ENCODE peak calls at places on chromosomes 11 and 22, in seven cellular contexts. H, I, N, K, D, P and Y are unnamed samples.

GRCh38 chr22:49462795-49463194 is 364.9 kb downstream of the BRD1 start:
- DNase-seq in H (no peak), I (no peak), N (no peak), K (no peak), D (no peak), P (no peak), Y (no peak)

GRCh38 chr22:38202437-38203089 is 769 bp downstream of the MAFF start:
- DNase-seq in H (peak; percentile 60), I (peak; percentile 70), N (peak; percentile 94), K (peak; percentile 90), D (peak; percentile 78), P (peak; percentile 80), Y (peak; percentile 85)

GRCh38 chr11:9820260-9820659 is 156.4 kb downstream of the SWAP70 start:
- DNase-seq in H (no peak), I (no peak), N (no peak), K (no peak), D (no peak), P (no peak), Y (no peak)

GRCh38 chr11:43927070-43927469 is 15.4 kb upstream of the C11orf96 start:
- DNase-seq in H (no peak), I (no peak), N (no peak), K (no peak), D (no peak), P (no peak), Y (no peak)

GRCh38 chr11:73324116-73324515 is 16.0 kb downstream of the ARHGEF17 start:
- DNase-seq in H (no peak), I (no peak), N (no peak), K (no peak), D (no peak), P (no peak), Y (no peak)

GRCh38 chr22:20495861-20496681 is 476 bp upstream of the KLHL22 start:
- DNase-seq in H (peak; percentile 92), I (peak; percentile 91), N (peak; percentile 95), K (peak; percentile 85), D (peak; percentile 94), P (peak; percentile 96), Y (peak; percentile 98)

GRCh38 chr22:49720279-49720959 is 107.3 kb downstream of the BRD1 start:
- DNase-seq in H (no peak), I (no peak), N (no peak), K (no peak), D (no peak), P (no peak), Y (peak; percentile 38)

GRCh38 chr11:103326070-103326794 is 217.0 kb downstream of the DYNC2H1 start:
- DNase-seq in H (no peak), I (peak; percentile 23), N (no peak), K (peak; percentile 61), D (peak; percentile 75), P (peak; percentile 48), Y (no peak)

GRCh38 chr11:63761870-63762661 is 6.5 kb downstream of the ZFTA start:
- DNase-seq in H (no peak), I (no peak), N (peak; percentile 64), K (no peak), D (peak; percentile 77), P (no peak), Y (no peak)

GRCh38 chr11:13073119-13073981 is 64.2 kb downstream of the RASSF10 start:
- DNase-seq in H (no peak), I (no peak), N (no peak), K (no peak), D (no peak), P (peak; percentile 85), Y (no peak)

GRCh38 chr11:75495749-75496641 is 29.7 kb downstream of the GDPD5 start:
- DNase-seq in H (no peak), I (no peak), N (no peak), K (no peak), D (no peak), P (no peak), Y (no peak)

GRCh38 chr22:49972163-49973017 is 11.8 kb downstream of the PIM3 start:
- DNase-seq in H (no peak), I (no peak), N (peak; percentile 67), K (no peak), D (peak; percentile 14), P (no peak), Y (peak; percentile 65)

GRCh38 chr11:78216021-78216420 is 27.3 kb downstream of the USP35 start:
- DNase-seq in H (no peak), I (no peak), N (no peak), K (no peak), D (no peak), P (no peak), Y (peak; percentile 16)

GRCh38 chr11:120027546-120028180 is 110.2 kb downstream of the TRIM29 start:
- DNase-seq in H (no peak), I (no peak), N (no peak), K (no peak), D (no peak), P (no peak), Y (no peak)

GRCh38 chr11:16739326-16739875 is 954 bp downstream of the C11orf58 start:
- DNase-seq in H (no peak), I (no peak), N (no peak), K (no peak), D (no peak), P (no peak), Y (no peak)

GRCh38 chr11:92870241-92870826 is 99.1 kb upstream of the MTNR1B start:
- DNase-seq in H (no peak), I (no peak), N (no peak), K (no peak), D (no peak), P (no peak), Y (no peak)

GRCh38 chr11:128715691-128716153 is 21.9 kb downstream of the FLI1 start:
- DNase-seq in H (no peak), I (no peak), N (no peak), K (no peak), D (no peak), P (no peak), Y (no peak)

GRCh38 chr11:125350206-125351044 is 145.6 kb downstream of the FEZ1 start:
- DNase-seq in H (no peak), I (no peak), N (no peak), K (no peak), D (no peak), P (no peak), Y (no peak)

GRCh38 chr22:31075961-31076360 is 5.2 kb upstream of the SMTN start:
- DNase-seq in H (no peak), I (no peak), N (peak; percentile 93), K (peak; percentile 85), D (no peak), P (no peak), Y (no peak)

GRCh38 chr11:69472766-69473519 is 8.5 kb upstream of the LINC01488 start:
- DNase-seq in H (no peak), I (no peak), N (no peak), K (no peak), D (no peak), P (no peak), Y (no peak)

GRCh38 chr11:9568854-9569587 is 4.4 kb upstream of the WEE1 start:
- DNase-seq in H (no peak), I (no peak), N (no peak), K (peak; percentile 83), D (peak; percentile 73), P (peak; percentile 74), Y (no peak)

GRCh38 chr11:94153320-94153719 is 24.7 kb downstream of the PANX1 start:
- DNase-seq in H (no peak), I (no peak), N (no peak), K (no peak), D (no peak), P (no peak), Y (no peak)

GRCh38 chr11:71484248-71485062 is 31.5 kb downstream of the NADSYN1 start:
- DNase-seq in H (no peak), I (no peak), N (peak; percentile 42), K (no peak), D (no peak), P (no peak), Y (peak; percentile 57)

GRCh38 chr11:46505741-46506485 is 87.9 kb downstream of the AMBRA1 start:
- DNase-seq in H (no peak), I (no peak), N (no peak), K (no peak), D (no peak), P (no peak), Y (no peak)

GRCh38 chr22:20741634-20742581 is 32.0 kb upstream of the SERPIND1 start:
- DNase-seq in H (peak; percentile 4), I (peak; percentile 5), N (no peak), K (peak; percentile 30), D (peak; percentile 68), P (peak; percentile 59), Y (peak; percentile 67)

GRCh38 chr11:133821776-133822175 is 23.5 kb downstream of the SPATA19 start:
- DNase-seq in H (no peak), I (peak; percentile 24), N (peak; percentile 67), K (peak; percentile 56), D (peak; percentile 79), P (peak; percentile 27), Y (no peak)

GRCh38 chr22:31155425-31155824 is 4.6 kb upstream of the RNF185 start:
- DNase-seq in H (no peak), I (no peak), N (no peak), K (no peak), D (no peak), P (no peak), Y (no peak)

GRCh38 chr11:75025561-75025960 is 36.8 kb downstream of the NEU3 start:
- DNase-seq in H (no peak), I (no peak), N (no peak), K (no peak), D (no peak), P (no peak), Y (no peak)

GRCh38 chr11:88739524-88739923 is 326.3 kb downstream of the GRM5 start:
- DNase-seq in H (no peak), I (no peak), N (no peak), K (no peak), D (no peak), P (no peak), Y (no peak)

GRCh38 chr11:128828350-128828749 is 38.7 kb downstream of the KCNJ1 start:
- DNase-seq in H (no peak), I (no peak), N (no peak), K (no peak), D (no peak), P (no peak), Y (no peak)

GRCh38 chr11:110524227-110524626 is 94.5 kb downstream of the FDX1 start:
- DNase-seq in H (no peak), I (no peak), N (no peak), K (no peak), D (no peak), P (no peak), Y (no peak)

GRCh38 chr11:99988105-99988907 is 698.8 kb upstream of the ARHGAP42 start:
- DNase-seq in H (no peak), I (no peak), N (no peak), K (no peak), D (no peak), P (no peak), Y (no peak)

GRCh38 chr11:44094260-44094868 is 1.1 kb upstream of the EXT2 start:
- DNase-seq in H (peak; percentile 74), I (peak; percentile 46), N (peak; percentile 90), K (peak; percentile 85), D (peak; percentile 90), P (peak; percentile 75), Y (peak; percentile 90)